ENCODE peak calls at places on chromosomes 16 and 17, in four cellular contexts. R is stimulated activated CD4-positive, alpha-beta T cell treated with anti-CD3 and anti-CD28 coated beads, Interleukin-1b, Interleukin-23, amount 100 ng/mL, for 1 hour; C is stomach; Z is amniotic stem cell. H is an unnamed sample.
A peak's percentile ranks its signal among the peaks of the same experiment; 100 is the strongest.

GRCh38 chr17:41624208-41625101 is at the start of gene KRT17:
- DNase-seq in Z (no peak), R (no peak), C (no peak), H (no peak)

GRCh38 chr16:67540756-67541155 is 12.1 kb downstream of the RIPOR1 start:
- DNase-seq in C (no peak), Z (no peak), R (no peak), H (no peak)

GRCh38 chr17:9232591-9233270 is 211.4 kb downstream of the NTN1 start:
- DNase-seq in Z (no peak), C (no peak), R (no peak), H (no peak)

GRCh38 chr16:84565669-84566495 is 52.0 kb downstream of the COTL1 start:
- DNase-seq in R (no peak), Z (no peak), C (no peak), H (no peak)

GRCh38 chr17:28343491-28343932 is 8.0 kb downstream of the TNFAIP1 start:
- DNase-seq in R (no peak), C (no peak), Z (no peak), H (no peak)

GRCh38 chr17:75087182-75087557 is 584 bp upstream of the SLC16A5 start:
- DNase-seq in Z (no peak), C (no peak), R (no peak), H (no peak)

GRCh38 chr16:84940670-84941551 is 70.4 kb downstream of the ZDHHC7 start:
- DNase-seq in Z (no peak), C (no peak), R (no peak), H (no peak)

GRCh38 chr17:14429084-14429483 is 128.2 kb downstream of the HS3ST3B1 start:
- DNase-seq in Z (no peak), R (no peak), C (no peak), H (no peak)

GRCh38 chr16:84567446-84567962 is 50.4 kb downstream of the COTL1 start:
- DNase-seq in C (no peak), R (no peak), Z (no peak), H (no peak)

GRCh38 chr16:4360538-4361021 is 9.5 kb upstream of the PAM16 start:
- DNase-seq in Z (no peak), R (no peak), C (no peak), H (no peak)

GRCh38 chr16:21038197-21038596 is 112.4 kb downstream of the DNAH3 start:
- DNase-seq in Z (no peak), R (no peak), C (no peak), H (no peak)

GRCh38 chr16:88317619-88317977 is 65.2 kb upstream of the ZNF469 start:
- DNase-seq in R (no peak), Z (no peak), C (no peak), H (no peak)

GRCh38 chr17:79838541-79839274 is 532 bp downstream of the CBX4 start:
- DNase-seq in Z (no peak), R (no peak), C (peak; percentile 55), H (peak; percentile 48)

GRCh38 chr16:54055864-54056263 is 230.7 kb downstream of the IRX3 start:
- DNase-seq in Z (no peak), C (no peak), R (no peak), H (no peak)

GRCh38 chr16:85432606-85433005 is 180.5 kb upstream of the GSE1 start:
- DNase-seq in Z (no peak), R (no peak), C (no peak), H (no peak)

H was measured in central memory CD8-positive, alpha-beta T cell.